ENCODE peak calls at places on chromosomes 2 and 18, in nine cellular contexts. Q is HCT116, M is A549, O is K562, A is GM12878, Z is GM23338, H is SK-N-SH, V is Panc1, N is HepG2. G is an unnamed sample.

GRCh38 chr2:174802459-174802858 is 38.2 kb upstream of the CHRNA1 start:
- DNase-seq in Z (no peak), H (no peak), O (no peak), M (no peak), N (no peak), Q (no peak), V (no peak), A (no peak), G (no peak)

GRCh38 chr2:44939074-44940052 is 2.1 kb upstream of the SIX3 start:
- DNase-seq in H (peak; percentile 63), M (no peak), A (no peak), Q (no peak), N (no peak), Z (peak; percentile 70), V (no peak), O (no peak), G (no peak)

GRCh38 chr18:42925036-42925435 is 190.4 kb downstream of the RIT2 start:
- DNase-seq in H (no peak), Z (no peak), A (no peak), N (no peak), M (no peak), V (no peak), O (no peak), Q (no peak), G (no peak)

GRCh38 chr2:149924549-149925213 is 337.1 kb upstream of the MMADHC start:
- DNase-seq in M (no peak), H (no peak), Q (no peak), N (no peak), V (no peak), O (no peak), A (no peak), Z (no peak), G (no peak)

GRCh38 chr2:64212346-64212745 is 68.1 kb upstream of the PELI1 start:
- DNase-seq in A (no peak), N (no peak), V (no peak), H (no peak), M (no peak), O (no peak), Q (no peak), Z (no peak), G (peak; percentile 91)

GRCh38 chr2:41791523-41791922 is 256.3 kb upstream of the PKDCC start:
- DNase-seq in V (no peak), N (peak; percentile 20), O (no peak), H (no peak), Q (no peak), A (no peak), M (no peak), Z (peak; percentile 60), G (peak; percentile 2)

GRCh38 chr2:75146221-75146902 is 53.0 kb downstream of the TACR1 start:
- DNase-seq in Q (no peak), N (no peak), Z (no peak), M (no peak), O (no peak), H (no peak), A (no peak), V (no peak), G (no peak)

GRCh38 chr18:59461171-59461570 is 102.1 kb upstream of the LMAN1 start:
- DNase-seq in V (no peak), Q (no peak), N (no peak), O (no peak), M (no peak), Z (no peak), H (no peak), A (no peak), G (no peak)

GRCh38 chr2:112660138-112660537 is 14.4 kb downstream of the SLC20A1 start:
- DNase-seq in M (no peak), N (no peak), H (no peak), Z (no peak), Q (no peak), V (no peak), A (no peak), O (no peak), G (no peak)

GRCh38 chr2:3785220-3785889 is 82.0 kb downstream of the DCDC2C start:
- DNase-seq in V (no peak), Q (no peak), H (no peak), N (no peak), O (no peak), A (no peak), Z (peak; percentile 34), M (no peak), G (no peak)
- TF ChIP-seq REST in V (no peak), Q (no peak), H (no peak), N (no peak), O (no peak), A (no peak), Z (no peak), M (no peak), G (no peak)

GRCh38 chr18:48788378-48788777 is 162.4 kb downstream of the SMAD7 start:
- DNase-seq in N (no peak), M (no peak), H (no peak), A (no peak), O (no peak), Q (no peak), V (no peak), Z (no peak), G (no peak)

GRCh38 chr18:48787523-48788151 is 163.1 kb downstream of the SMAD7 start:
- DNase-seq in H (peak; percentile 68), A (no peak), Q (no peak), V (no peak), M (no peak), O (no peak), N (no peak), Z (no peak), G (no peak)

GRCh38 chr18:48790226-48790863 is 160.4 kb downstream of the SMAD7 start:
- DNase-seq in H (no peak), Z (no peak), V (no peak), A (no peak), M (no peak), O (no peak), N (no peak), Q (peak; percentile 47), G (no peak)

GRCh38 chr18:48790869-48791635 is 159.7 kb downstream of the SMAD7 start:
- DNase-seq in Q (no peak), A (no peak), Z (no peak), O (no peak), H (no peak), M (no peak), N (no peak), V (no peak), G (no peak)

GRCh38 chr18:48789259-48789812 is 161.4 kb downstream of the SMAD7 start:
- DNase-seq in H (no peak), A (no peak), Q (no peak), Z (no peak), V (no peak), O (no peak), N (no peak), M (no peak), G (no peak)
- H3K4me3 ChIP-seq in H (no peak overlapping the region), A (no peak overlapping the region), Q (no peak overlapping the region), Z (no peak overlapping the region), V (no peak overlapping the region), O (no peak overlapping the region), N (no peak overlapping the region), M (no peak overlapping the region), G (no peak overlapping the region)

DNA sequence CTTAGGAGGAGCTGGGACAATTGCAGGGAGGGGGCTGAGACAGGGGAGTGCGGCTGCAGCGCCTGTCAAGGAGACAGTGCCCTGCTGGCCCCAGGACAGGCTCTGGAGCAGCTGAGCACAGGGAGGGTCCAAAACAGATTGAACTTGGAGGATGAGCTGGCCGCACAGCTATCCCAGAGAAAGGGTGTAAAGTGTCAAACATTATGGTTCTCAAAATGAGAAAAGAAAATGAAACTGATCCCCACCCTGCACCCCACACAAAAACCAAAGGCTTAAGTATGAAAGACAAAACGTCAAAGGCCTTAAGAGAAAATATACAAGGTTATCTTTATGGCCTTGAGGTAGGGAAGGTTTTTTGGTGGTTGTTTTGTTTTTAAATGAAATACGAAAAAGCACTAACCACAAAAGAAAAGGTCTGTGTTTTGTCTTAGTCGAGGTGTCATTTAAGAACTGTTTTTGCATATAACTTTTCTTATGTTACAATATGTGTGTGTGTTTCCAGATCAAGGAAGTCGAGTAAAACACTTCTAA is 111.8 kb downstream of the HDAC4 start:
- DNase-seq in V (no peak), Z (no peak), N (no peak), H (peak; percentile 66), Q (no peak), A (peak; percentile 52), M (no peak), O (no peak), G (no peak)
- TF ChIP-seq REST in V (no peak), Z (no peak), N (no peak), H (no peak), Q (no peak), A (no peak), M (no peak), O (no peak), G (no peak)

GRCh38 chr2:231298091-231298490 is 97.4 kb upstream of the B3GNT7 start:
- DNase-seq in O (no peak), A (no peak), Q (no peak), M (no peak), Z (no peak), N (no peak), V (no peak), H (no peak), G (no peak)

GRCh38 chr2:231300722-231301076 is 94.8 kb upstream of the B3GNT7 start:
- DNase-seq in O (no peak), A (no peak), H (no peak), M (no peak), N (no peak), Z (no peak), Q (no peak), V (no peak), G (no peak)

GRCh38 chr2:231297108-231297908 is 98.2 kb upstream of the B3GNT7 start:
- DNase-seq in H (peak; percentile 87), Q (peak; percentile 10), A (peak; percentile 36), O (peak; percentile 62), M (peak; percentile 84), N (peak; percentile 63), V (peak; percentile 45), Z (peak; percentile 84), G (peak; percentile 37)

GRCh38 chr2:231299267-231299666 is 96.2 kb upstream of the B3GNT7 start:
- DNase-seq in M (no peak), N (no peak), Z (no peak), H (no peak), Q (no peak), A (peak; percentile 42), V (no peak), O (no peak), G (peak; percentile 83)

DNA sequence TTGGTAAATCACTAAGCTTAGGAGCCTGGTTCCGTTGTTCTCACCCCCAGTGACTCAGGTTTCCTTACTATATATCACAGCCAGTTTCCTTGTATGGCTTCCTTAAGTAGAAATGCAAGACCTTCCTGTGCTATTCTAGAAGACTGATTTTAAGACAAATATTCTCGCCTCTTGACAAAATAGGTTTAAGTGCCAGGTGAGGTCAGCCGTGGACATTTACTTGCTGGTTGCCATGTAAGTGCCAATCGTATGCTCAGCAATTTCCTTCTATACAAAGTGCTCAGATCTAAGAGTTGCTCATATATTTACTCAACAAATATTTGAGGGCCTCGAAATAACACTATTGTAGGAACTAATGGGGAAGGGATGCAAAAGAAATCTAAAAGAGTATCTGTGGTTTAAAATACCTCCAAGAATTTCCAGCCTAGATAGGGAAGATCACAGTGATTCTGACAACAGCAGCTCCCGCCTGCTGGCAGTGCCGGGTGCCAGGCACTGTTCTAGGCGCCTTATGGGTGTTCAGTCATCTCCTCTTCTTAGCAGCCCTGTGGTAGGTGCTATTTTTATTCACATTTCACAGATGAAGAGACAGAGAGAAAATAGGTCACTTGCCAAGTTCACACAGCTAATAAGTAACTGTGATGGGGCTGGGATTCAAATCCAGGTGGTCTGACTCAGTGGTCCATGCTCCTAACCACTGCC is 95.3 kb upstream of the B3GNT7 start:
- DNase-seq in Q (no peak), M (no peak), V (no peak), Z (no peak), A (peak; percentile 27), O (no peak), N (peak; percentile 63), H (no peak), G (no peak)
- H3K4me3 ChIP-seq in Q (no peak overlapping the region), M (no peak overlapping the region), V (no peak overlapping the region), Z (no peak overlapping the region), A (no peak overlapping the region), O (no peak overlapping the region), N (no peak overlapping the region), H (no peak overlapping the region), G (no peak overlapping the region)